ENCODE peak calls at places on chromosomes 11 and 22, in five cellular contexts. S, I, X, Z and R are unnamed samples.

GRCh38 chr22:19869497-19870152 is 15.0 kb upstream of the GNB1L start:
- DNase-seq in S (no peak), I (no peak), X (no peak), Z (no peak), R (no peak)

GRCh38 chr11:9267680-9268079 is 2.5 kb upstream of the DENND5A start:
- DNase-seq in S (no peak), I (no peak), X (no peak), Z (no peak), R (no peak)

GRCh38 chr11:117673561-117673960 is 123.5 kb downstream of the DSCAML1 start:
- DNase-seq in S (no peak), I (no peak), X (no peak), Z (no peak), R (no peak)

GRCh38 chr22:32940736-32941135 is 117.4 kb downstream of the SYN3 start:
- DNase-seq in S (no peak), I (no peak), X (no peak), Z (no peak), R (no peak)

GRCh38 chr11:19083166-19083565 is 22.6 kb upstream of the MRGPRX2 start:
- DNase-seq in S (no peak), I (no peak), X (no peak), Z (no peak), R (no peak)

GRCh38 chr11:121881806-121882205 is 234.2 kb downstream of the BLID start:
- DNase-seq in S (no peak), I (no peak), X (peak; percentile 43), Z (no peak), R (peak; percentile 36)

GRCh38 chr11:34890812-34891211 is 25.4 kb downstream of the APIP start:
- DNase-seq in S (no peak), I (no peak), X (peak; percentile 71), Z (no peak), R (peak; percentile 74)

GRCh38 chr11:65207918-65208784 is 26.4 kb downstream of the CAPN1 start:
- DNase-seq in S (no peak), I (no peak), X (no peak), Z (peak; percentile 65), R (no peak)

DNA sequence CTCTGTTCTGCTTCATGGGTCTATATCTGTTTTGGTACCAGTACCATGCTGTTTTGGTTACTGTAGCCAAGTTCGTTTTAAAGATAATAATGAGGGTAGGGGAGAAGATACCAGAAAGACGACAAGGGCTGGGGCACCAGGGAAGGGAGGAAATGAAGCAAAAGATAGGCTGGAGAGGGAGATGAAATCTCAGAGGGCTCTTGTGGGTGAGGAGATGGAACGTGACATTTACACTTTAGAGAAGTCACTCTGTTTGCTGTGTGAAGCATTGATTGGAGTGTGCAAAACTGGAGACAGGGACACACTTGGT is 33.5 kb downstream of the OR4D9 start:
- DNase-seq in S (no peak), I (no peak), X (no peak), Z (no peak), R (no peak)
- H3K4me3 ChIP-seq in S (no peak overlapping the region), I (no peak overlapping the region), X (no peak overlapping the region), Z (no peak overlapping the region), R (no peak overlapping the region)

GRCh38 chr11:66887531-66887930 is 30.7 kb downstream of the LRFN4 start:
- DNase-seq in S (no peak), I (peak; percentile 48), X (no peak), Z (no peak), R (no peak)

GRCh38 chr11:66888282-66888681 is 31.4 kb downstream of the LRFN4 start:
- DNase-seq in S (no peak), I (no peak), X (no peak), Z (no peak), R (no peak)

GRCh38 chr11:66889974-66890373 is 33.1 kb downstream of the LRFN4 start:
- DNase-seq in S (no peak), I (no peak), X (no peak), Z (no peak), R (no peak)

GRCh38 chr11:66892926-66893325 is 36.1 kb downstream of the LRFN4 start:
- DNase-seq in S (no peak), I (no peak), X (no peak), Z (no peak), R (no peak)

GRCh38 chr11:66891849-66892660 is 35.2 kb downstream of the LRFN4 start:
- DNase-seq in S (no peak), I (no peak), X (peak; percentile 90), Z (peak; percentile 46), R (peak; percentile 86)
- TF ChIP-seq CTCF in S (no peak), I (no peak), X (no peak), Z (no peak), R (no peak)

DNA sequence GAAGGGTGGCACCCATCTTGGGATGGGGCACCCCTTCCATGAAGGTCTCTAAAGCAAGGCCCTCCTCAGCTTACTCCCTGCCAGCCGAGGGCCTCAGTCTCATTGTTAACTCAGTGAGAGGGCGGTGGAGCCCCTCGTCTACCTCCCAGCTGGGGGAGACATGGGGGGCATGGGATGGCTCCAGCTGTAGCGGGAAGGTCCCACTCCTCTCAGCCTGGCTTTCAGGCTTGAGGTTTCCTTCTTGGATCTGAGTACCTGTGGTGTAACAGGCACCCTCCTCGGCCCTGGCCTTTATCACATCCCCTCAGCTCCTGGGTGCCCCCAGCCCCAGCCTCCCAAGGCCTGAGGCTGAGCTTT is 2.0 kb downstream of the MIF start:
- DNase-seq in S (no peak), I (no peak), X (no peak), Z (no peak), R (no peak)
- H3K4me3 ChIP-seq in S (no peak overlapping the region), I (no peak overlapping the region), X (peak overlapping the region; percentile 77), Z (no peak overlapping the region), R (peak overlapping the region; percentile 92)

GRCh38 chr11:3170756-3171670 is 5.9 kb upstream of the OSBPL5 start:
- DNase-seq in S (no peak), I (no peak), X (no peak), Z (no peak), R (no peak)

GRCh38 chr11:3171931-3172560 is 6.9 kb upstream of the OSBPL5 start:
- DNase-seq in S (no peak), I (no peak), X (no peak), Z (peak; percentile 26), R (no peak)

GRCh38 chr11:3169952-3170755 is 5.0 kb upstream of the OSBPL5 start:
- DNase-seq in S (no peak), I (no peak), X (no peak), Z (no peak), R (no peak)

GRCh38 chr11:3167143-3168119 is 2.3 kb upstream of the OSBPL5 start:
- DNase-seq in S (peak; percentile 13), I (no peak), X (no peak), Z (no peak), R (no peak)

DNA sequence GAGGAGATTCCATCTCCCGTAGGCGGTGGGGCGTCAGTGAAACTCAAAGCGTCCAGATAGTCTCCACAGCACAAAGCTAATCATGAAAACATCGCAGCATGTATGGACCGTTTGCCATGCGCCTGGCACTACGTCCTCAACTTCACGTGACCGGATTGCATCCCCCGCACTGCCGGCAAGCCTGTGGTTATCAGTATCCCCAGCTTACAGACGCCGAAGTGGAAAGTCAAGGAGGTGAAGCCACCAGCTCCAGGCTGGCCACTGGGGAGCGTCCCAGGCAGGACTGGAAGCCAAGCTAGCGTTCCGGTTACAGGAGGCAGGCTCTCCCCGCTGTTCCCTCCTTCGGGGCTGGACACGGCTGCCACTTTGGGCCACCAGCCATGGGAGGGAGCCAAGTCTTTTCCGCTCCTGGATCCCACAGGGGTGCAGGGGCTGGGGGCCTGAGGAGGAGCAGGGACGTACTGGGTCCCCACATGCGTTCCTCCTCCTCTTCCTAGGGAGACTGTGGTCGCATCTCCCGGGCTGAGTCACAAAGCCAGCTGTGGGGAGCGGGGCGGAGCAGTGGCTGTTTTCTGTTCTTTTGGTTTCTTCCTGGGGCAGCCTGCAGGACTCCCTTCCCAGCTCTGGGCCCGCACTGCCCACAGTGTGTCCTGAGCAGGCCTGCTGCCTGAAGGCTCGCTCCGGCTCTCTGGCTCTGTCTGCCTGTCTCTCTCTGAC is 4.3 kb upstream of the OSBPL5 start:
- DNase-seq in S (peak; percentile 55), I (peak; percentile 61), X (peak; percentile 77), Z (peak; percentile 59), R (peak; percentile 72)
- TF ChIP-seq CTCF in S (peak; percentile 19), I (no peak), X (peak; percentile 12), Z (no peak), R (no peak)

DNA sequence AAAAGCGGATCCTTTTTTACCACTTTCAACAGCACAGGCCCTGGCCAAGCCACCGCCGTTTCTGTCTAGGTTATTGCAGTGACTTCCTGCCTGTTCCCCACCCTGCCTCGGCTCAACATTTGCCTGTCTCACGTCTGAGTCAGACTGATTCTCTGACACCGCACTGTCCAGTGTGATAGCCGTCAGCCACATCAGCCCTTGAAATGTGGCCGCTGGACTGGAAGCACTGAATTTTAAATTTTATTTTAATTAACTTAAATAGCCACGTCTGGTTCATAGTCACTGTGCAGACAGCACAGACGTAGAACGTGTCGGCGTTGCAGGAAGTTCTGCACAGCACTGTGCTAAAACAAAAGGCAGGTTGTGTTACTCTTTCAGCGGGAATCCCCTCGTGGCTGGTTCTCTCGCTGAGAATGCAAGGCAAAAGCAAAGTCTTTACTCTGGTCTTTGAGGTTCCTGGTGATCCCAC is 56.3 kb upstream of the ADSL start:
- DNase-seq in S (no peak), I (no peak), X (no peak), Z (no peak), R (no peak)
- H3K4me3 ChIP-seq in S (no peak overlapping the region), I (no peak overlapping the region), X (no peak overlapping the region), Z (no peak overlapping the region), R (no peak overlapping the region)